ENCODE peak calls at places on chromosomes 16 and 17, in ten cellular contexts. F, G, Y, N, Z, C, O, P, A and T are unnamed samples.

GRCh38 chr16:83393196-83393981 is 414.4 kb upstream of the HSBP1 start:
- DNase-seq in A (no peak), C (no peak), N (no peak), F (peak; percentile 56), P (peak; percentile 59), O (peak; percentile 18), G (no peak), Z (no peak), Y (peak; percentile 39), T (no peak)

GRCh38 chr17:77540531-77540930 is 399.8 kb downstream of the SEC14L1 start:
- DNase-seq in G (no peak), F (no peak), A (no peak), Y (no peak), C (no peak), P (no peak), O (no peak), Z (no peak), N (no peak), T (no peak)

GRCh38 chr17:76650505-76650904 is 6.9 kb upstream of the ST6GALNAC1 start:
- DNase-seq in C (no peak), N (no peak), F (no peak), Z (no peak), P (no peak), O (no peak), G (no peak), Y (no peak), A (no peak), T (no peak)

GRCh38 chr17:36525113-36525512 is 9.6 kb downstream of the MYO19 start:
- DNase-seq in F (no peak), Z (no peak), O (no peak), N (no peak), Y (no peak), C (no peak), P (peak; percentile 41), G (no peak), A (no peak), T (no peak)

GRCh38 chr16:5046914-5047313 is 13.2 kb upstream of the NAGPA start:
- DNase-seq in G (no peak), C (no peak), F (no peak), P (no peak), A (no peak), Z (no peak), O (no peak), N (no peak), Y (no peak), T (no peak)

GRCh38 chr16:396199-396598 is 800 bp upstream of the NME4 start:
- DNase-seq in O (no peak), G (no peak), Z (no peak), P (no peak), F (no peak), N (no peak), A (no peak), C (no peak), Y (no peak), T (no peak)

GRCh38 chr17:40023590-40024292 is 8.5 kb downstream of the CSF3 start:
- DNase-seq in P (peak; percentile 56), O (no peak), G (peak; percentile 72), F (no peak), C (no peak), Z (no peak), N (no peak), Y (peak; percentile 59), A (no peak), T (no peak)

GRCh38 chr16:77277571-77277970 is 78.4 kb downstream of the SYCE1L start:
- DNase-seq in N (no peak), F (no peak), Y (no peak), G (no peak), O (no peak), A (no peak), P (no peak), C (no peak), Z (no peak), T (no peak)

GRCh38 chr16:27386674-27387073 is 15.3 kb upstream of the IL21R start:
- DNase-seq in Y (no peak), O (no peak), N (no peak), F (no peak), Z (no peak), P (no peak), C (no peak), G (no peak), A (no peak), T (no peak)

GRCh38 chr17:7586673-7587419 is 3.0 kb downstream of the SOX15 start:
- DNase-seq in Y (no peak), C (no peak), O (no peak), N (no peak), A (no peak), G (peak; percentile 49), P (no peak), Z (no peak), F (no peak), T (peak; percentile 70)

GRCh38 chr17:68011199-68011665 is 15.0 kb upstream of the C17orf58 start:
- DNase-seq in F (peak; percentile 45), O (peak; percentile 45), Z (peak; percentile 19), C (peak; percentile 78), Y (peak; percentile 28), A (no peak), N (peak; percentile 49), G (peak; percentile 61), P (peak; percentile 35), T (peak; percentile 82)

GRCh38 chr16:66372898-66373155 is 6.3 kb downstream of the CDH5 start:
- DNase-seq in F (no peak), Y (no peak), C (no peak), G (no peak), N (no peak), P (no peak), O (no peak), A (no peak), Z (no peak), T (no peak)